ENCODE peak calls at places on chromosomes 16 and 17, in four cellular contexts. T, X, I and Z are unnamed samples.

GRCh38 chr16:89827383-89828198 is 684 bp upstream of the SPIRE2 start:
- DNase-seq in I (no peak), X (no peak), T (peak), Z (no peak)

GRCh38 chr16:81708459-81709368 is 70.4 kb upstream of the PLCG2 start:
- DNase-seq in X (no peak), T (no peak), I (no peak), Z (peak)

GRCh38 chr17:39618252-39618913 is 8.4 kb upstream of the PPP1R1B start:
- DNase-seq in T (no peak), I (no peak), X (no peak), Z (no peak)

GRCh38 chr17:4588862-4589625 is 4.7 kb downstream of the SMTNL2 start:
- DNase-seq in I (no peak), X (no peak), T (no peak), Z (no peak)

GRCh38 chr16:1308036-1308976 is 1.1 kb upstream of the UBE2I start:
- DNase-seq in X (no peak), T (no peak), I (no peak), Z (no peak)

GRCh38 chr17:66941249-66941648 is 23.3 kb upstream of the CACNG4 start:
- DNase-seq in X (no peak), T (no peak), I (no peak), Z (peak)

GRCh38 chr16:57590654-57591085 is 37.8 kb upstream of the ADGRG1 start:
- DNase-seq in X (no peak), I (no peak), T (no peak), Z (peak)

GRCh38 chr17:55149485-55149884 is 115.3 kb upstream of the HLF start:
- DNase-seq in I (peak), X (no peak), T (no peak), Z (no peak)

GRCh38 chr17:55332296-55333041 is 67.7 kb downstream of the HLF start:
- DNase-seq in I (no peak), X (no peak), T (no peak), Z (no peak)

GRCh38 chr16:4454618-4455017 is 19.8 kb downstream of the NMRAL1 start:
- DNase-seq in X (no peak), T (no peak), I (no peak), Z (no peak)

GRCh38 chr17:76188213-76189060 is 47.4 kb upstream of the FOXJ1 start:
- DNase-seq in I (no peak), X (no peak), T (no peak), Z (no peak)

GRCh38 chr17:55448681-55449080 is 27.0 kb upstream of the MMD start:
- DNase-seq in T (no peak), X (no peak), I (no peak), Z (no peak)

GRCh38 chr17:43312011-43312410 is 78.2 kb upstream of the RNU2-1 start:
- DNase-seq in T (no peak), X (no peak), I (no peak), Z (no peak)

GRCh38 chr17:31745964-31746650 is 112.9 kb downstream of the COPRS start:
- DNase-seq in I (no peak), T (no peak), X (no peak), Z (no peak)

GRCh38 chr17:948284-948852 is 31.2 kb downstream of the NXN start:
- DNase-seq in T (no peak), I (no peak), X (no peak), Z (no peak)

GRCh38 chr16:6165330-6165984 is 1067.9 kb upstream of the EEF2KMT start:
- DNase-seq in X (no peak), I (no peak), T (no peak), Z (no peak)

GRCh38 chr16:58196898-58197313 is 1.0 kb downstream of the CSNK2A2 start:
- DNase-seq in X (no peak), I (no peak), T (no peak), Z (no peak)

GRCh38 chr17:27413792-27414191 is 42.5 kb upstream of the KSR1 start:
- DNase-seq in I (no peak), X (no peak), T (no peak), Z (no peak)

GRCh38 chr17:924711-925480 is 54.7 kb downstream of the NXN start:
- DNase-seq in X (no peak), T (no peak), I (no peak), Z (no peak)

GRCh38 chr16:35562471-35562870 is 2103.1 kb downstream of the TP53TG3F start:
- DNase-seq in X (no peak), I (no peak), T (no peak), Z (no peak)

GRCh38 chr17:75109047-75109406 is 742 bp upstream of the ARMC7 start:
- DNase-seq in T (no peak), I (no peak), X (no peak), Z (no peak)

GRCh38 chr16:79261461-79261860 is 339.1 kb downstream of the MAF start:
- DNase-seq in T (peak), I (no peak), X (peak), Z (no peak)

GRCh38 chr17:79843475-79843916 is 4.3 kb upstream of the CBX4 start:
- DNase-seq in I (no peak), X (no peak), T (no peak), Z (no peak)

GRCh38 chr16:89495121-89495520 is 4.8 kb upstream of the ANKRD11 start:
- DNase-seq in X (no peak), I (no peak), T (no peak), Z (no peak)

GRCh38 chr16:69720822-69721430 is 5.4 kb downstream of the NQO1 start:
- DNase-seq in T (no peak), I (no peak), X (no peak), Z (no peak)

GRCh38 chr17:43713494-43714162 is 45.0 kb downstream of the SOST start:
- DNase-seq in T (peak), I (no peak), X (no peak), Z (no peak)

GRCh38 chr17:81187120-81187519 is 21.1 kb upstream of the AATK start:
- DNase-seq in T (no peak), X (no peak), I (no peak), Z (no peak)

GRCh38 chr17:81644496-81644895 is 7.5 kb downstream of the TSPAN10 start:
- DNase-seq in T (no peak), X (no peak), I (no peak), Z (no peak)

GRCh38 chr17:80678621-80679020 is 134.0 kb downstream of the RPTOR start:
- DNase-seq in I (no peak), T (no peak), X (peak), Z (no peak)

GRCh38 chr16:15874745-15875314 is 13.6 kb downstream of the CEP20 start:
- DNase-seq in T (peak), X (no peak), I (no peak), Z (no peak)

GRCh38 chr16:49183911-49184310 is 97.7 kb downstream of the CBLN1 start:
- DNase-seq in T (no peak), I (peak), X (no peak), Z (no peak)

GRCh38 chr17:81142301-81143199 is 22.8 kb upstream of the PVALEF start:
- DNase-seq in X (peak), I (peak), T (peak), Z (peak)

GRCh38 chr17:61235821-61236197 is 163.8 kb upstream of the TBX2 start:
- DNase-seq in X (no peak), T (no peak), I (no peak), Z (no peak)

GRCh38 chr17:83068641-83069570 is 10.5 kb upstream of the METRNL start:
- DNase-seq in T (peak), I (no peak), X (no peak), Z (peak)

GRCh38 chr17:48671697-48672171 is 45.6 kb upstream of the HOXB9 start:
- DNase-seq in I (peak), X (peak), T (peak), Z (peak)

GRCh38 chr17:6997171-6997570 is 1.3 kb downstream of the ALOX12 start:
- DNase-seq in I (no peak), T (no peak), X (no peak), Z (no peak)

GRCh38 chr16:22663389-22664064 is 150.4 kb upstream of the HS3ST2 start:
- DNase-seq in T (no peak), I (no peak), X (no peak), Z (no peak)

GRCh38 chr17:1641065-1641403 is 4.5 kb downstream of the SCARF1 start:
- DNase-seq in I (no peak), T (no peak), X (no peak), Z (no peak)

GRCh38 chr16:68915561-68915960 is 72.2 kb downstream of the TANGO6 start:
- DNase-seq in T (no peak), I (no peak), X (no peak), Z (no peak)